ENCODE peak calls at places on chromosome 5, in six cellular contexts. C is fibroblast of lung; U is lung; D is stimulated activated CD4-positive, alpha-beta T cell treated with anti-CD3 and anti-CD28 coated beads, Interleukin-1b, Interleukin-23, amount 100 ng/mL, for 24 hours; L is AG04449; B is amniotic epithelial cell. H is an unnamed sample.
A peak's percentile ranks its signal among the peaks of the same experiment; 100 is the strongest.

GRCh38 chr5:113376640-113377039 is 58.1 kb downstream of the TSSK1B start:
- DNase-seq in U (no peak), D (no peak), L (no peak), B (no peak), C (no peak), H (no peak)

GRCh38 chr5:61653802-61654580 is 321.9 kb downstream of the ZSWIM6 start:
- DNase-seq in B (no peak), C (no peak), D (no peak), L (no peak), U (no peak), H (no peak)

GRCh38 chr5:5374034-5374715 is 48.3 kb upstream of the ICE1 start:
- DNase-seq in U (no peak), B (peak; percentile 51), L (no peak), D (no peak), C (no peak), H (no peak)

GRCh38 chr5:1374030-1374679 is 29.3 kb upstream of the CLPTM1L start:
- DNase-seq in L (no peak), C (no peak), B (no peak), U (no peak), D (no peak), H (no peak)

GRCh38 chr5:143676794-143677193 is 135.2 kb upstream of the HMHB1 start:
- DNase-seq in U (no peak), L (no peak), C (no peak), D (no peak), B (no peak), H (no peak)

GRCh38 chr5:133063965-133064364 is 12.2 kb downstream of the HSPA4 start:
- DNase-seq in D (no peak), B (no peak), U (no peak), L (no peak), C (no peak), H (peak; percentile 24)

GRCh38 chr5:89930591-89931383 is 478.8 kb downstream of the CETN3 start:
- DNase-seq in B (peak; percentile 37), U (no peak), C (peak; percentile 50), L (peak; percentile 1), D (no peak), H (no peak)

GRCh38 chr5:178624626-178625546 is 2.0 kb downstream of the CLK4 start:
- DNase-seq in B (peak; percentile 9), L (no peak), D (no peak), U (no peak), C (peak; percentile 17), H (no peak)

GRCh38 chr5:111942214-111942613 is 185.2 kb upstream of the NREP start:
- DNase-seq in U (no peak), B (no peak), C (no peak), D (no peak), L (no peak), H (no peak)

GRCh38 chr5:126335871-126336270 is 87.3 kb upstream of the GRAMD2B start:
- DNase-seq in B (no peak), L (no peak), D (no peak), U (no peak), C (peak; percentile 59), H (no peak)

GRCh38 chr5:89580976-89581375 is 698.0 kb upstream of the MEF2C start:
- DNase-seq in U (no peak), C (no peak), B (no peak), D (no peak), L (no peak), H (no peak)

GRCh38 chr5:102794677-102795331 is 39.7 kb downstream of the PAM start:
- DNase-seq in B (no peak), C (no peak), L (no peak), D (no peak), U (no peak), H (no peak)

GRCh38 chr5:103721183-103721582 is 158.6 kb upstream of the NUDT12 start:
- DNase-seq in U (no peak), D (no peak), B (no peak), C (no peak), L (no peak), H (no peak)

GRCh38 chr5:170857066-170857465 is 4.8 kb upstream of the RANBP17 start:
- DNase-seq in U (no peak), C (no peak), D (no peak), B (no peak), L (no peak), H (no peak)

GRCh38 chr5:43041131-43041668 is 1.1 kb upstream of the ANXA2R start:
- DNase-seq in L (no peak), D (no peak), C (no peak), U (peak; percentile 38), B (peak; percentile 88), H (no peak)

GRCh38 chr5:14582797-14583137 is 1.2 kb downstream of the OTULINL start:
- DNase-seq in C (no peak), L (no peak), D (no peak), U (no peak), B (no peak), H (no peak)

GRCh38 chr5:139816566-139816965 is 21.0 kb downstream of the PSD2 start:
- DNase-seq in C (no peak), D (no peak), U (no peak), B (no peak), L (no peak), H (no peak)

GRCh38 chr5:98307811-98308210 is 465.7 kb upstream of the RGMB start:
- DNase-seq in L (peak; percentile 52), C (peak; percentile 66), U (no peak), D (no peak), B (peak; percentile 60), H (no peak)

GRCh38 chr5:75509956-75510355 is 1.5 kb downstream of the CERT1 start:
- DNase-seq in C (peak; percentile 79), B (peak; percentile 57), L (peak; percentile 17), U (peak; percentile 38), D (no peak), H (no peak)

GRCh38 chr5:154063372-154063771 is 24.6 kb downstream of the MFAP3 start:
- DNase-seq in C (no peak), D (no peak), B (no peak), U (no peak), L (no peak), H (no peak)

GRCh38 chr5:112245616-112246015 is 173.5 kb downstream of the EPB41L4A start:
- DNase-seq in U (no peak), C (no peak), D (no peak), B (no peak), L (no peak), H (no peak)

GRCh38 chr5:127988149-127988755 is 95.3 kb upstream of the SLC12A2 start:
- DNase-seq in B (peak; percentile 89), L (peak; percentile 68), D (no peak), U (no peak), C (peak; percentile 90), H (peak; percentile 53)

GRCh38 chr5:65721050-65721774 is 697 bp downstream of the SGTB start:
- DNase-seq in U (peak; percentile 35), C (peak; percentile 79), L (no peak), B (peak; percentile 58), D (no peak), H (no peak)

GRCh38 chr5:40442346-40442745 is 237.4 kb upstream of the PTGER4 start:
- DNase-seq in L (peak; percentile 44), C (peak; percentile 43), D (no peak), U (no peak), B (peak; percentile 20), H (no peak)

GRCh38 chr5:100270323-100270771 is 264.8 kb upstream of the FAM174A start:
- DNase-seq in C (peak; percentile 90), D (no peak), B (no peak), U (no peak), L (no peak), H (no peak)

GRCh38 chr5:92944903-92945629 is 636.0 kb downstream of the NR2F1-AS1 start:
- DNase-seq in B (peak; percentile 85), C (peak; percentile 65), L (peak; percentile 21), U (no peak), D (no peak), H (no peak)

GRCh38 chr5:148938535-148938907 is 112.1 kb downstream of the ADRB2 start:
- DNase-seq in U (no peak), L (no peak), C (no peak), D (no peak), B (no peak), H (no peak)

GRCh38 chr5:98414938-98415337 is 358.5 kb upstream of the RGMB start:
- DNase-seq in B (peak; percentile 83), C (peak; percentile 68), D (no peak), L (peak; percentile 98), U (no peak), H (no peak)

GRCh38 chr5:107937198-107937597 is 266.5 kb upstream of the EFNA5 start:
- DNase-seq in B (no peak), L (no peak), C (no peak), U (no peak), D (no peak), H (no peak)

GRCh38 chr5:138035605-138036537 is 3.0 kb upstream of the FAM13B start:
- DNase-seq in D (peak; percentile 28), B (peak; percentile 88), C (peak; percentile 90), U (peak; percentile 53), L (peak; percentile 59), H (peak; percentile 55)

GRCh38 chr5:108521011-108521700 is 139.3 kb upstream of the FBXL17 start:
- DNase-seq in D (no peak), C (no peak), U (no peak), L (no peak), B (no peak), H (no peak)

GRCh38 chr5:55904152-55904551 is 53.0 kb downstream of the IL31RA start:
- DNase-seq in D (no peak), U (no peak), L (no peak), C (peak; percentile 34), B (no peak), H (no peak)

GRCh38 chr5:165996484-165996883 is 2295.0 kb upstream of the WWC1 start:
- DNase-seq in L (no peak), B (peak; percentile 4), U (no peak), C (no peak), D (no peak), H (no peak)

GRCh38 chr5:171627936-171628335 is 157.7 kb upstream of the SMIM23 start:
- DNase-seq in L (no peak), D (no peak), C (no peak), B (no peak), U (no peak), H (no peak)

GRCh38 chr5:61737991-61738390 is 405.9 kb downstream of the ZSWIM6 start:
- DNase-seq in D (no peak), C (no peak), L (no peak), U (no peak), B (no peak), H (no peak)

GRCh38 chr5:169343761-169344160 is 42.8 kb upstream of the SLIT3 start:
- DNase-seq in B (no peak), L (no peak), U (no peak), C (no peak), D (no peak), H (no peak)

GRCh38 chr5:110909415-110909814 is 162.1 kb upstream of the TSLP start:
- DNase-seq in B (no peak), U (no peak), D (no peak), L (no peak), C (no peak), H (no peak)

GRCh38 chr5:109942646-109943045 is 252.9 kb downstream of the MAN2A1 start:
- DNase-seq in B (no peak), U (no peak), L (no peak), D (no peak), C (no peak), H (no peak)

H was measured in PC-9.